ENCODE peak calls at places on chromosomes 16 and 17, in seven cellular contexts. One of them, this sample, is unnamed.

GRCh38 chr17:72117748-72118587 is 2.9 kb upstream of the SOX9 start:
- DNase-seq in heart right ventricle: no peak
- DNase-seq in effector memory CD4-positive, alpha-beta T cell: no peak
- DNase-seq in iPS DF 6.9: no peak
- DNase-seq in breast epithelium: no peak
- DNase-seq in ovary: no peak
- DNase-seq in CD4-positive, CD25-positive, alpha-beta regulatory T cell: no peak
- DNase-seq in this sample: no peak

GRCh38 chr16:86214326-86215232 is 295.7 kb upstream of the FOXF1 start:
- DNase-seq in heart right ventricle: peak; percentile 24
- DNase-seq in effector memory CD4-positive, alpha-beta T cell: no peak
- DNase-seq in iPS DF 6.9: no peak
- DNase-seq in breast epithelium: no peak
- DNase-seq in ovary: no peak
- DNase-seq in CD4-positive, CD25-positive, alpha-beta regulatory T cell: no peak
- DNase-seq in this sample: no peak

GRCh38 chr16:6725634-6726331 is 606.9 kb upstream of the RBFOX1 start:
- DNase-seq in heart right ventricle: no peak
- DNase-seq in effector memory CD4-positive, alpha-beta T cell: no peak
- DNase-seq in iPS DF 6.9: no peak
- DNase-seq in breast epithelium: no peak
- DNase-seq in ovary: no peak
- DNase-seq in CD4-positive, CD25-positive, alpha-beta regulatory T cell: no peak
- DNase-seq in this sample: no peak

GRCh38 chr16:86049641-86050040 is 150.7 kb downstream of the IRF8 start:
- DNase-seq in heart right ventricle: no peak
- DNase-seq in effector memory CD4-positive, alpha-beta T cell: no peak
- DNase-seq in iPS DF 6.9: no peak
- DNase-seq in breast epithelium: no peak
- DNase-seq in ovary: no peak
- DNase-seq in CD4-positive, CD25-positive, alpha-beta regulatory T cell: no peak
- DNase-seq in this sample: no peak

GRCh38 chr17:50493744-50494143 is 14.5 kb upstream of the MYCBPAP start:
- DNase-seq in heart right ventricle: no peak
- DNase-seq in effector memory CD4-positive, alpha-beta T cell: no peak
- DNase-seq in iPS DF 6.9: no peak
- DNase-seq in breast epithelium: no peak
- DNase-seq in ovary: no peak
- DNase-seq in CD4-positive, CD25-positive, alpha-beta regulatory T cell: no peak
- DNase-seq in this sample: no peak

GRCh38 chr17:2379489-2380224 is 21.2 kb downstream of the MNT start:
- DNase-seq in heart right ventricle: no peak
- DNase-seq in effector memory CD4-positive, alpha-beta T cell: no peak
- DNase-seq in iPS DF 6.9: no peak
- DNase-seq in breast epithelium: no peak
- DNase-seq in ovary: no peak
- DNase-seq in CD4-positive, CD25-positive, alpha-beta regulatory T cell: no peak
- DNase-seq in this sample: no peak

GRCh38 chr17:63358111-63358839 is 87.8 kb downstream of the CYB561 start:
- DNase-seq in heart right ventricle: no peak
- DNase-seq in effector memory CD4-positive, alpha-beta T cell: no peak
- DNase-seq in iPS DF 6.9: no peak
- DNase-seq in breast epithelium: no peak
- DNase-seq in ovary: no peak
- DNase-seq in CD4-positive, CD25-positive, alpha-beta regulatory T cell: no peak
- DNase-seq in this sample: no peak

GRCh38 chr17:1919206-1919605 is 89.4 kb downstream of the RPA1 start:
- DNase-seq in heart right ventricle: no peak
- DNase-seq in effector memory CD4-positive, alpha-beta T cell: no peak
- DNase-seq in iPS DF 6.9: no peak
- DNase-seq in breast epithelium: no peak
- DNase-seq in ovary: no peak
- DNase-seq in CD4-positive, CD25-positive, alpha-beta regulatory T cell: no peak
- DNase-seq in this sample: no peak

GRCh38 chr17:80755650-80756405 is 211.2 kb downstream of the RPTOR start:
- DNase-seq in heart right ventricle: no peak
- DNase-seq in effector memory CD4-positive, alpha-beta T cell: no peak
- DNase-seq in iPS DF 6.9: no peak
- DNase-seq in breast epithelium: no peak
- DNase-seq in ovary: no peak
- DNase-seq in CD4-positive, CD25-positive, alpha-beta regulatory T cell: no peak
- DNase-seq in this sample: no peak

GRCh38 chr17:73288534-73289302 is 23.1 kb downstream of the CDC42EP4 start:
- DNase-seq in heart right ventricle: peak; percentile 70
- DNase-seq in effector memory CD4-positive, alpha-beta T cell: no peak
- DNase-seq in iPS DF 6.9: no peak
- DNase-seq in breast epithelium: peak; percentile 58
- DNase-seq in ovary: no peak
- DNase-seq in CD4-positive, CD25-positive, alpha-beta regulatory T cell: no peak
- DNase-seq in this sample: no peak

GRCh38 chr17:49576121-49576905 is 642 bp downstream of the NXPH3 start:
- DNase-seq in heart right ventricle: no peak
- DNase-seq in effector memory CD4-positive, alpha-beta T cell: no peak
- DNase-seq in iPS DF 6.9: no peak
- DNase-seq in breast epithelium: no peak
- DNase-seq in ovary: peak; percentile 67
- DNase-seq in CD4-positive, CD25-positive, alpha-beta regulatory T cell: no peak
- DNase-seq in this sample: no peak

GRCh38 chr16:72860726-72861562 is 187.0 kb downstream of the ZFHX3 start:
- DNase-seq in heart right ventricle: no peak
- DNase-seq in effector memory CD4-positive, alpha-beta T cell: no peak
- DNase-seq in iPS DF 6.9: no peak
- DNase-seq in breast epithelium: no peak
- DNase-seq in ovary: no peak
- DNase-seq in CD4-positive, CD25-positive, alpha-beta regulatory T cell: no peak
- DNase-seq in this sample: no peak

GRCh38 chr16:23670137-23670776 is 8.4 kb upstream of the PLK1 start:
- DNase-seq in heart right ventricle: no peak
- DNase-seq in effector memory CD4-positive, alpha-beta T cell: no peak
- DNase-seq in iPS DF 6.9: no peak
- DNase-seq in breast epithelium: no peak
- DNase-seq in ovary: no peak
- DNase-seq in CD4-positive, CD25-positive, alpha-beta regulatory T cell: no peak
- DNase-seq in this sample: no peak
- H3K27ac ChIP-seq in heart right ventricle: no peak overlapping the region
- H3K27ac ChIP-seq in effector memory CD4-positive, alpha-beta T cell: no peak overlapping the region
- H3K27ac ChIP-seq in iPS DF 6.9: no peak overlapping the region
- H3K27ac ChIP-seq in breast epithelium: no peak overlapping the region
- H3K27ac ChIP-seq in ovary: no peak overlapping the region
- H3K27ac ChIP-seq in CD4-positive, CD25-positive, alpha-beta regulatory T cell: no peak overlapping the region
- H3K27ac ChIP-seq in this sample: no peak overlapping the region

GRCh38 chr16:74698220-74698619 is 2.4 kb downstream of the MLKL start:
- DNase-seq in heart right ventricle: no peak
- DNase-seq in effector memory CD4-positive, alpha-beta T cell: no peak
- DNase-seq in iPS DF 6.9: no peak
- DNase-seq in breast epithelium: no peak
- DNase-seq in ovary: no peak
- DNase-seq in CD4-positive, CD25-positive, alpha-beta regulatory T cell: no peak
- DNase-seq in this sample: no peak

GRCh38 chr16:74699666-74700065 is 996 bp downstream of the MLKL start:
- DNase-seq in heart right ventricle: no peak
- DNase-seq in effector memory CD4-positive, alpha-beta T cell: no peak
- DNase-seq in iPS DF 6.9: no peak
- DNase-seq in breast epithelium: no peak
- DNase-seq in ovary: no peak
- DNase-seq in CD4-positive, CD25-positive, alpha-beta regulatory T cell: no peak
- DNase-seq in this sample: no peak

GRCh38 chr16:74691093-74691855 is 9.4 kb downstream of the MLKL start:
- DNase-seq in heart right ventricle: no peak
- DNase-seq in effector memory CD4-positive, alpha-beta T cell: no peak
- DNase-seq in iPS DF 6.9: no peak
- DNase-seq in breast epithelium: no peak
- DNase-seq in ovary: no peak
- DNase-seq in CD4-positive, CD25-positive, alpha-beta regulatory T cell: no peak
- DNase-seq in this sample: no peak

GRCh38 chr16:74700206-74701040 is at the start of gene MLKL:
- DNase-seq in heart right ventricle: peak; percentile 39
- DNase-seq in effector memory CD4-positive, alpha-beta T cell: peak; percentile 41
- DNase-seq in iPS DF 6.9: no peak
- DNase-seq in breast epithelium: no peak
- DNase-seq in ovary: no peak
- DNase-seq in CD4-positive, CD25-positive, alpha-beta regulatory T cell: peak; percentile 46
- DNase-seq in this sample: peak; percentile 56

GRCh38 chr16:74695450-74696422 is 4.9 kb downstream of the MLKL start:
- DNase-seq in heart right ventricle: peak; percentile 86
- DNase-seq in effector memory CD4-positive, alpha-beta T cell: peak; percentile 64
- DNase-seq in iPS DF 6.9: peak; percentile 87
- DNase-seq in breast epithelium: peak; percentile 79
- DNase-seq in ovary: peak; percentile 69
- DNase-seq in CD4-positive, CD25-positive, alpha-beta regulatory T cell: peak; percentile 69
- DNase-seq in this sample: peak; percentile 41
- H3K4me3 ChIP-seq in heart right ventricle: peak overlapping the region; percentile 22
- H3K4me3 ChIP-seq in effector memory CD4-positive, alpha-beta T cell: no peak overlapping the region
- H3K4me3 ChIP-seq in iPS DF 6.9: peak overlapping the region; percentile 24
- H3K4me3 ChIP-seq in breast epithelium: peak overlapping the region; percentile 69
- H3K4me3 ChIP-seq in ovary: peak overlapping the region; percentile 39
- H3K4me3 ChIP-seq in CD4-positive, CD25-positive, alpha-beta regulatory T cell: peak overlapping the region; percentile 63
- H3K4me3 ChIP-seq in this sample: peak overlapping the region; percentile 50

DNA sequence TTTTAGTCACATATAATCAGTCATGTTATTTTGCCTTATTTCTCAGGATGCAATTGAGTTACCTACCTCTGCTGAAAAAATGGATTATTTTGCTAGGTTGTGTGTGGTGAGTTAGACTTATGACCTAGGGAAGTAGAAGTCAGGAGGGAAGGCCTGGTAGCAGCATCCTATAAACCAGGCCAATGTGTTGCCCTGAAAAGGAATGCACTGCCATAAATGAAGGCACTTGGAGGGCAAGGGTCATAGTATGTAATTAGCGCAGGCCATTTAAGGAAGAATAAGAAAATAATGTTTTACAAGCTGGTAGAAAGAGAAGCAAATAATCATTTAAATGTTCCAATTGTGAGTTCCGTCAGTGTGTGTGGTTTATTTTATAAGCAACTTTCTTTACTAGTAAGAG is 698.8 kb downstream of the KCNJ2 start:
- DNase-seq in heart right ventricle: no peak
- DNase-seq in effector memory CD4-positive, alpha-beta T cell: no peak
- DNase-seq in iPS DF 6.9: no peak
- DNase-seq in breast epithelium: no peak
- DNase-seq in ovary: no peak
- DNase-seq in CD4-positive, CD25-positive, alpha-beta regulatory T cell: no peak
- DNase-seq in this sample: no peak
- H3K27ac ChIP-seq in heart right ventricle: no peak overlapping the region
- H3K27ac ChIP-seq in effector memory CD4-positive, alpha-beta T cell: no peak overlapping the region
- H3K27ac ChIP-seq in iPS DF 6.9: no peak overlapping the region
- H3K27ac ChIP-seq in breast epithelium: no peak overlapping the region
- H3K27ac ChIP-seq in ovary: no peak overlapping the region
- H3K27ac ChIP-seq in CD4-positive, CD25-positive, alpha-beta regulatory T cell: no peak overlapping the region
- H3K27ac ChIP-seq in this sample: no peak overlapping the region

GRCh38 chr16:56520251-56520577 is 390 bp upstream of the BBS2 start:
- DNase-seq in heart right ventricle: no peak
- DNase-seq in effector memory CD4-positive, alpha-beta T cell: no peak
- DNase-seq in iPS DF 6.9: no peak
- DNase-seq in breast epithelium: no peak
- DNase-seq in ovary: no peak
- DNase-seq in CD4-positive, CD25-positive, alpha-beta regulatory T cell: no peak
- DNase-seq in this sample: no peak

GRCh38 chr16:56517206-56517605 is 2.6 kb downstream of the BBS2 start:
- DNase-seq in heart right ventricle: no peak
- DNase-seq in effector memory CD4-positive, alpha-beta T cell: no peak
- DNase-seq in iPS DF 6.9: no peak
- DNase-seq in breast epithelium: no peak
- DNase-seq in ovary: no peak
- DNase-seq in CD4-positive, CD25-positive, alpha-beta regulatory T cell: no peak
- DNase-seq in this sample: no peak

GRCh38 chr16:56519459-56520250 is at the start of gene BBS2:
- DNase-seq in heart right ventricle: peak; percentile 90
- DNase-seq in effector memory CD4-positive, alpha-beta T cell: peak; percentile 85
- DNase-seq in iPS DF 6.9: peak; percentile 48
- DNase-seq in breast epithelium: peak; percentile 79
- DNase-seq in ovary: peak; percentile 89
- DNase-seq in CD4-positive, CD25-positive, alpha-beta regulatory T cell: peak; percentile 90
- DNase-seq in this sample: peak; percentile 94

GRCh38 chr16:56515665-56516064 is 4.2 kb downstream of the BBS2 start:
- DNase-seq in heart right ventricle: no peak
- DNase-seq in effector memory CD4-positive, alpha-beta T cell: no peak
- DNase-seq in iPS DF 6.9: no peak
- DNase-seq in breast epithelium: no peak
- DNase-seq in ovary: no peak
- DNase-seq in CD4-positive, CD25-positive, alpha-beta regulatory T cell: no peak
- DNase-seq in this sample: no peak

DNA sequence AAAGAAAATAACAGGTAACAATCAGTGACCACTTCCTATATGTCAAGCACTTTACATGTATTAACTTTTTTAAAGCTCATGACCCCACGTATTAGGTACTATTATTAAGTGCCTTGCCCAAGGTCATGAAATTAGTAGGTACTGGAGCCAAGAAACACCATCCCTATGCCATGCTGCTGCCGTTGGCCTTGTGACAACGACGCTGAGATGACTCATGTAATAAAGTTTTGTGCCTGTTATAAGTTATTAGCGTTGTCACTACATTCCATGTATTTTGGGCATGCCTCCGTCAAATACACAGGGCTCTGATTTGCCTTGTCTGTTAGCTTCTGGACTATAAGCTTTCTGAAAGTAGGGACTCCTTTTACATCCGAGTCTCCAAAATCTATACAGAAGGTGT is 1.4 kb downstream of the BBS2 start:
- DNase-seq in heart right ventricle: no peak
- DNase-seq in effector memory CD4-positive, alpha-beta T cell: no peak
- DNase-seq in iPS DF 6.9: no peak
- DNase-seq in breast epithelium: no peak
- DNase-seq in ovary: no peak
- DNase-seq in CD4-positive, CD25-positive, alpha-beta regulatory T cell: no peak
- DNase-seq in this sample: no peak
- H3K4me3 ChIP-seq in heart right ventricle: no peak overlapping the region
- H3K4me3 ChIP-seq in effector memory CD4-positive, alpha-beta T cell: no peak overlapping the region
- H3K4me3 ChIP-seq in iPS DF 6.9: no peak overlapping the region
- H3K4me3 ChIP-seq in breast epithelium: peak overlapping the region; percentile 91
- H3K4me3 ChIP-seq in ovary: no peak overlapping the region
- H3K4me3 ChIP-seq in CD4-positive, CD25-positive, alpha-beta regulatory T cell: peak overlapping the region; percentile 6
- H3K4me3 ChIP-seq in this sample: no peak overlapping the region

GRCh38 chr16:11596572-11597226 is 10.0 kb upstream of the LITAF start:
- DNase-seq in heart right ventricle: no peak
- DNase-seq in effector memory CD4-positive, alpha-beta T cell: no peak
- DNase-seq in iPS DF 6.9: no peak
- DNase-seq in breast epithelium: no peak
- DNase-seq in ovary: no peak
- DNase-seq in CD4-positive, CD25-positive, alpha-beta regulatory T cell: no peak
- DNase-seq in this sample: no peak
- H3K27ac ChIP-seq in heart right ventricle: no peak overlapping the region
- H3K27ac ChIP-seq in effector memory CD4-positive, alpha-beta T cell: no peak overlapping the region
- H3K27ac ChIP-seq in iPS DF 6.9: no peak overlapping the region
- H3K27ac ChIP-seq in breast epithelium: peak overlapping the region; percentile 85
- H3K27ac ChIP-seq in ovary: no peak overlapping the region
- H3K27ac ChIP-seq in CD4-positive, CD25-positive, alpha-beta regulatory T cell: no peak overlapping the region
- H3K27ac ChIP-seq in this sample: no peak overlapping the region

This sample was measured in CD8-positive, alpha-beta memory T cell.